ENCODE peak calls at places on chromosomes 3 and 15, in ten cellular contexts. Y is CD8-positive, alpha-beta memory T cell; D is HuH-7; V is midbrain; I is nucleus accumbens; S is PC-3; O is activated CD4-positive, alpha-beta T cell treated with anti-CD3 and anti-CD28 coated beads for 24 hours; B is NCI-H2171 treated with DMSO at 0.1 percent for 48 hours; T is foreskin keratinocyte; U is putamen. E is an unnamed sample.

GRCh38 chr3:49411550-49411967 is 217 bp downstream of the RHOA start:
- DNase-seq in Y (no peak), D (no peak), V (no peak), I (no peak), S (no peak), O (no peak), B (no peak), T (no peak), U (peak), E (no peak)

GRCh38 chr15:49831206-49831965 is 210.5 kb downstream of the DTWD1 start:
- DNase-seq in Y (no peak), D (no peak), V (no peak), I (no peak), S (peak), O (no peak), B (no peak), T (peak), U (no peak), E (no peak)

GRCh38 chr3:67614195-67614594 is 40.2 kb downstream of the SUCLG2 start:
- DNase-seq in Y (no peak), D (no peak), V (no peak), I (no peak), S (no peak), O (no peak), B (no peak), T (no peak), U (no peak), E (no peak)

GRCh38 chr3:104696470-104696869 is 670.2 kb upstream of the ALCAM start:
- DNase-seq in Y (no peak), D (no peak), V (no peak), I (no peak), S (no peak), O (no peak), B (no peak), T (no peak), U (no peak), E (no peak)

GRCh38 chr15:73564255-73564654 is 68.9 kb downstream of the NPTN start:
- DNase-seq in Y (no peak), D (no peak), V (no peak), I (no peak), S (peak), O (no peak), B (peak), T (no peak), U (peak), E (no peak)

GRCh38 chr15:55552926-55553325 is 35.2 kb downstream of the PYGO1 start:
- DNase-seq in Y (no peak), D (no peak), V (no peak), I (no peak), S (no peak), O (no peak), B (peak), T (no peak), U (peak), E (no peak)

GRCh38 chr3:51722362-51722761 is 15.5 kb downstream of the GRM2 start:
- DNase-seq in Y (no peak), D (no peak), V (no peak), I (no peak), S (peak), O (no peak), B (no peak), T (no peak), U (no peak), E (peak)

GRCh38 chr15:95024388-95024787 is 793.0 kb downstream of the MCTP2 start:
- DNase-seq in Y (no peak), D (peak), V (no peak), I (no peak), S (peak), O (no peak), B (no peak), T (peak), U (no peak), E (no peak)

GRCh38 chr15:88543065-88543776 is 3.3 kb downstream of the DET1 start:
- DNase-seq in Y (no peak), D (no peak), V (no peak), I (no peak), S (no peak), O (no peak), B (no peak), T (no peak), U (no peak), E (no peak)

GRCh38 chr15:90221251-90221900 is 12.4 kb downstream of the CIB1 start:
- DNase-seq in Y (no peak), D (peak), V (peak), I (peak), S (peak), O (no peak), B (peak), T (no peak), U (peak), E (no peak)

GRCh38 chr15:75230524-75231371 is 27.4 kb upstream of the GOLGA6C start:
- DNase-seq in Y (no peak), D (no peak), V (no peak), I (no peak), S (no peak), O (no peak), B (no peak), T (no peak), U (no peak), E (no peak)

GRCh38 chr3:72270072-72270611 is 485.2 kb upstream of the PROK2 start:
- DNase-seq in Y (no peak), D (peak), V (no peak), I (no peak), S (peak), O (no peak), B (no peak), T (peak), U (no peak), E (peak)

GRCh38 chr15:73240864-73241499 is 127.8 kb downstream of the HCN4 start:
- DNase-seq in Y (peak), D (peak), V (peak), I (no peak), S (peak), O (peak), B (peak), T (no peak), U (peak), E (no peak)

GRCh38 chr3:33074217-33075067 is 22.5 kb downstream of the GLB1 start:
- DNase-seq in Y (peak), D (peak), V (peak), I (no peak), S (peak), O (peak), B (peak), T (peak), U (peak), E (no peak)

GRCh38 chr15:92078270-92078669 is 224.8 kb downstream of the SLCO3A1 start:
- DNase-seq in Y (no peak), D (no peak), V (no peak), I (no peak), S (no peak), O (no peak), B (no peak), T (no peak), U (no peak), E (no peak)

GRCh38 chr3:155416500-155417118 is 123.1 kb upstream of the STRIT1 start:
- DNase-seq in Y (no peak), D (no peak), V (no peak), I (no peak), S (peak), O (no peak), B (no peak), T (peak), U (no peak), E (peak)

GRCh38 chr3:168618827-168619226 is 523.1 kb upstream of the GOLIM4 start:
- DNase-seq in Y (no peak), D (no peak), V (no peak), I (no peak), S (peak), O (no peak), B (no peak), T (no peak), U (no peak), E (no peak)

GRCh38 chr15:75682181-75683135 is 30.2 kb downstream of the CSPG4 start:
- DNase-seq in Y (no peak), D (no peak), V (no peak), I (no peak), S (no peak), O (no peak), B (no peak), T (no peak), U (no peak), E (no peak)

GRCh38 chr15:33852094-33852493 is 116.2 kb upstream of the CHRM5 start:
- DNase-seq in Y (no peak), D (no peak), V (no peak), I (no peak), S (no peak), O (no peak), B (no peak), T (no peak), U (no peak), E (no peak)

GRCh38 chr15:38130200-38130567 is 122.5 kb upstream of the SPRED1 start:
- DNase-seq in Y (no peak), D (no peak), V (peak), I (no peak), S (no peak), O (no peak), B (no peak), T (peak), U (no peak), E (no peak)

GRCh38 chr3:190070623-190071347 is 49.9 kb downstream of the P3H2 start:
- DNase-seq in Y (no peak), D (no peak), V (no peak), I (no peak), S (peak), O (no peak), B (peak), T (no peak), U (no peak), E (no peak)

GRCh38 chr3:156445117-156445968 is 109.6 kb downstream of the SSR3 start:
- DNase-seq in Y (no peak), D (no peak), V (no peak), I (no peak), S (no peak), O (no peak), B (no peak), T (no peak), U (no peak), E (no peak)

GRCh38 chr15:92714457-92715401 is 59.2 kb upstream of the FAM174B start:
- DNase-seq in Y (peak), D (peak), V (peak), I (no peak), S (peak), O (peak), B (peak), T (peak), U (peak), E (peak)

GRCh38 chr3:78872195-78872594 is 895.6 kb downstream of the ROBO1 start:
- DNase-seq in Y (no peak), D (no peak), V (no peak), I (no peak), S (no peak), O (no peak), B (no peak), T (no peak), U (no peak), E (no peak)

GRCh38 chr3:101886626-101887025 is 37.3 kb downstream of the NFKBIZ start:
- DNase-seq in Y (no peak), D (no peak), V (no peak), I (no peak), S (no peak), O (no peak), B (no peak), T (peak), U (no peak), E (no peak)

GRCh38 chr3:135528638-135529037 is 436.9 kb upstream of the PPP2R3A start:
- DNase-seq in Y (no peak), D (no peak), V (no peak), I (no peak), S (no peak), O (no peak), B (peak), T (no peak), U (no peak), E (peak)

GRCh38 chr3:186255703-186256331 is 106.2 kb downstream of the DGKG start:
- DNase-seq in Y (no peak), D (peak), V (no peak), I (no peak), S (no peak), O (no peak), B (no peak), T (no peak), U (peak), E (no peak)

GRCh38 chr3:51340311-51340829 is 44.7 kb upstream of the MANF start:
- DNase-seq in Y (no peak), D (no peak), V (no peak), I (no peak), S (peak), O (no peak), B (no peak), T (peak), U (peak), E (peak)

GRCh38 chr3:124763206-124763605 is 33.0 kb downstream of the UMPS start:
- DNase-seq in Y (no peak), D (no peak), V (no peak), I (no peak), S (no peak), O (no peak), B (no peak), T (no peak), U (no peak), E (no peak)

GRCh38 chr3:149342413-149343340 is 9.2 kb upstream of the TM4SF18 start:
- DNase-seq in Y (no peak), D (no peak), V (no peak), I (no peak), S (peak), O (no peak), B (no peak), T (peak), U (no peak), E (no peak)

GRCh38 chr15:93152264-93152884 is 63.4 kb upstream of the RGMA start:
- DNase-seq in Y (peak), D (no peak), V (no peak), I (no peak), S (no peak), O (no peak), B (no peak), T (no peak), U (no peak), E (no peak)

GRCh38 chr15:64146885-64147681 is 4.4 kb upstream of the SNX22 start:
- DNase-seq in Y (no peak), D (no peak), V (peak), I (no peak), S (no peak), O (no peak), B (no peak), T (no peak), U (no peak), E (no peak)

GRCh38 chr15:68029959-68030358 is 24.2 kb upstream of the PIAS1 start:
- DNase-seq in Y (no peak), D (no peak), V (no peak), I (no peak), S (no peak), O (no peak), B (no peak), T (no peak), U (no peak), E (no peak)

GRCh38 chr3:98596902-98597500 is 3.6 kb upstream of the CPOX start:
- DNase-seq in Y (peak), D (no peak), V (no peak), I (no peak), S (peak), O (no peak), B (peak), T (no peak), U (no peak), E (no peak)

GRCh38 chr3:170128259-170128976 is 53.1 kb downstream of the PHC3 start:
- DNase-seq in Y (peak), D (no peak), V (no peak), I (no peak), S (no peak), O (no peak), B (peak), T (no peak), U (no peak), E (no peak)

GRCh38 chr3:31196881-31197364 is 302.5 kb upstream of the GADL1 start:
- DNase-seq in Y (no peak), D (no peak), V (no peak), I (no peak), S (no peak), O (no peak), B (peak), T (peak), U (no peak), E (no peak)

GRCh38 chr3:146223401-146224373 is 27.2 kb downstream of the PLSCR4 start:
- DNase-seq in Y (no peak), D (no peak), V (no peak), I (no peak), S (peak), O (no peak), B (no peak), T (no peak), U (no peak), E (no peak)

GRCh38 chr3:19934098-19934566 is at the start of gene EFHB:
- DNase-seq in Y (no peak), D (no peak), V (no peak), I (no peak), S (peak), O (no peak), B (peak), T (peak), U (no peak), E (no peak)

E was measured in esophagus muscularis mucosa.